ENCODE peak calls at places on chromosomes 16 and 17, in four cellular contexts. C, J, Z and K are unnamed samples.

GRCh38 chr17:56213031-56213430 is 59.8 kb downstream of the ANKFN1 start:
- DNase-seq in Z (no peak), C (no peak), J (no peak), K (no peak)

GRCh38 chr16:12803203-12804093 is at the start of gene CPPED1:
- DNase-seq in Z (peak; percentile 93), J (peak; percentile 90), C (peak; percentile 98), K (peak; percentile 87)

GRCh38 chr16:66422366-66422765 is 4.7 kb upstream of the BEAN1 start:
- DNase-seq in J (no peak), Z (no peak), C (no peak), K (no peak)

GRCh38 chr16:5502467-5502869 is 404.9 kb upstream of the EEF2KMT start:
- DNase-seq in Z (no peak), J (peak; percentile 11), C (no peak), K (no peak)

GRCh38 chr17:41773731-41774193 is 12.7 kb downstream of the JUP start:
- DNase-seq in Z (peak; percentile 69), J (no peak), C (no peak), K (no peak)

GRCh38 chr16:88628512-88628974 is 9.8 kb upstream of the IL17C start:
- DNase-seq in Z (peak; percentile 27), C (no peak), J (no peak), K (no peak)

GRCh38 chr17:258045-258734 is 76.7 kb upstream of the DOC2B start:
- DNase-seq in Z (no peak), J (no peak), C (peak; percentile 43), K (no peak)

GRCh38 chr17:29663155-29663554 is 40.4 kb upstream of the CORO6 start:
- DNase-seq in Z (peak; percentile 71), J (no peak), C (no peak), K (no peak)

GRCh38 chr17:64920026-64920418 is 744 bp upstream of the LRRC37A3 start:
- DNase-seq in C (no peak), Z (peak; percentile 26), J (no peak), K (no peak)

GRCh38 chr16:19001788-19002187 is 18.1 kb downstream of the TMC7 start:
- DNase-seq in J (no peak), Z (peak; percentile 15), C (no peak), K (no peak)

GRCh38 chr17:5838661-5839300 is 231.4 kb upstream of the WSCD1 start:
- DNase-seq in C (no peak), Z (no peak), J (no peak), K (no peak)

GRCh38 chr17:29715680-29716079 is 93.0 kb upstream of the CORO6 start:
- DNase-seq in C (no peak), J (no peak), Z (no peak), K (no peak)

GRCh38 chr17:28227278-28228108 is 91.5 kb upstream of the TMEM97 start:
- DNase-seq in C (peak; percentile 91), Z (peak; percentile 14), J (peak; percentile 94), K (no peak)

GRCh38 chr16:3413730-3414379 is 12.8 kb downstream of the ZNF174 start:
- DNase-seq in C (no peak), J (no peak), Z (no peak), K (no peak)

GRCh38 chr17:77619851-77620250 is 338.7 kb upstream of the TNRC6C start:
- DNase-seq in C (no peak), Z (peak; percentile 77), J (no peak), K (no peak)

GRCh38 chr17:63439682-63440081 is 6.4 kb downstream of the CYB561 start:
- DNase-seq in J (no peak), C (no peak), Z (peak; percentile 64), K (no peak)

GRCh38 chr17:77228224-77229215 is 87.8 kb downstream of the SEC14L1 start:
- DNase-seq in Z (no peak), C (no peak), J (no peak), K (no peak)

GRCh38 chr16:70709457-70709856 is 23.6 kb upstream of the MTSS2 start:
- DNase-seq in J (no peak), C (no peak), Z (no peak), K (no peak)

GRCh38 chr17:64131606-64132270 is 1.8 kb upstream of the ERN1 start:
- DNase-seq in Z (no peak), C (no peak), J (no peak), K (no peak)

GRCh38 chr17:67606471-67606870 is 111.3 kb upstream of the NOL11 start:
- DNase-seq in C (no peak), J (no peak), Z (no peak), K (no peak)

GRCh38 chr17:33967608-33968349 is 287.3 kb upstream of the CCL2 start:
- DNase-seq in C (no peak), J (no peak), Z (no peak), K (no peak)

GRCh38 chr17:33962857-33963655 is 292.0 kb upstream of the CCL2 start:
- DNase-seq in J (no peak), Z (no peak), C (no peak), K (no peak)

GRCh38 chr17:33966410-33967063 is 288.5 kb upstream of the CCL2 start:
- DNase-seq in J (no peak), C (no peak), Z (no peak), K (no peak)

GRCh38 chr17:33968350-33969044 is 286.6 kb upstream of the CCL2 start:
- DNase-seq in J (no peak), Z (no peak), C (no peak), K (no peak)

GRCh38 chr17:33964344-33964979 is 290.6 kb upstream of the CCL2 start:
- DNase-seq in C (no peak), J (no peak), Z (no peak), K (no peak)
- TF ChIP-seq CTCF in C (peak; percentile 9), J (no peak), Z (no peak), K (no peak)

GRCh38 chr16:73186752-73187151 is 138.8 kb upstream of the ZFHX3 start:
- DNase-seq in Z (no peak), C (no peak), J (no peak), K (no peak)

GRCh38 chr16:73183678-73184092 is 135.8 kb upstream of the ZFHX3 start:
- DNase-seq in Z (peak; percentile 60), C (no peak), J (no peak), K (no peak)

GRCh38 chr16:73185737-73186136 is 137.8 kb upstream of the ZFHX3 start:
- DNase-seq in J (no peak), Z (no peak), C (no peak), K (no peak)

GRCh38 chr16:73189132-73189531 is 141.2 kb upstream of the ZFHX3 start:
- DNase-seq in J (no peak), Z (no peak), C (no peak), K (no peak)

DNA sequence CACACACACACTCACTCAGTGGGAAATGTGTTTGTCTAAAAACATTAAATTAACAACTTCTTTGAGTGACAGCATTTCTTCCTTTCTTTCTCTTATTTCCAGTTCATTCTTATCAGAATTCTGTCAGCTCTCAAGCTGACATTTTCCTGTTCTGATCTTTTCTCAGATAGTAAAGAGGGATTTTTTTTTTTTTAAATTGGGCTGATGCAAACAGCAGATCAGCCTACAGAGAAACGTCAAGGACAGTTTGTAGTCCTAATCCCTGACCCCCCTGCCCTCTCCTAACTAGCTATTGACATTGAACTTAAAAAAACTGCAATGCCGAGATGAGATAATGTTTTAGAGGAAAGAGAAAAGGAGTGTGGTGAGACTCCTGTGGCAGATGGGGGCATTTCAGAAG is 139.2 kb upstream of the ZFHX3 start:
- DNase-seq in J (no peak), Z (peak; percentile 7), C (no peak), K (no peak)
- TF ChIP-seq CTCF in J (no peak), Z (no peak), C (no peak), K (no peak)

DNA sequence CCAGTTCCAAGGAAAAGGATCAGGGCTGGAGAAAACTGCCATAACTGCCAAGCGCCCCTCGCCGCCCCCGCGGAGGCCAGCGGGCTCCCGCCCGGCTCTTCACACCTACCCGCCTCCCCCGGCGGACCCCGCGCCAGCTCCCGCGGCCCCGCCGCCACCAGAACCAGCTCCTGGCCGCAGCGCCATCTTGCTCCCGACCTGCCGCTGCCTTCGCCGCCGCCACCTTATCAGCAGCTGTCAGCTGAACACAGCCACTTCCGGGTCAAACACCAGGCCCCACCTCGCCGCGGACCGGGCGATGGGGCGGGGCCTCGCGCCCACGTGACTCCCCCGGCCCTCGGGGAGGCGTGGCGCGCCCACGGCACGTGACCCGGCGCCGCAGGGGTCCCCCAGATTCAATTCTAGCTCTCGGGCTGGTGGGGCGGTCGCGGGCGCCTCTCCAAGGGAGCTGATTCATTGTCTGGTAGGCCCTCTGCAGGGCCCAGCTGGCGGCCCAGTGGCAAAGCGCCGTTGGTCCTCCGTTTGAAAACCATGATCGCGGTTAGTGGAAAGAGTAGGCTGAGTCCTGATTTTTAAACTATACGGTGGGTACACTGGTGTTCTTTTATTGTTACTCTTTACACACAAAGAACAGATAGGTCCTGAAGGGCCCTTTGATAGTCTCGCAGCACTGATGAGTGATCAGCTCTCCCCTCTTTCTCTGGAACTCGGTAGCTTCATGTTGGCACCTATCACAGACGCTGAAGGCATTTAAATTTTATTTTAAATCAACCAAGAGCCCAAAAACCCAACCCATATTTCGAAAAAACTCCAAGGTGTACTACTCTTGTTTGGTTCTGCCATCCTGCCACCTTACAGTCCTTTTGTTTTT is at the start of gene SYNRG:
- DNase-seq in J (peak; percentile 99), Z (peak; percentile 96), C (peak; percentile 97), K (peak; percentile 88)
- TF ChIP-seq CTCF in J (peak; percentile 33), Z (peak; percentile 34), C (peak; percentile 53), K (peak; percentile 23)

DNA sequence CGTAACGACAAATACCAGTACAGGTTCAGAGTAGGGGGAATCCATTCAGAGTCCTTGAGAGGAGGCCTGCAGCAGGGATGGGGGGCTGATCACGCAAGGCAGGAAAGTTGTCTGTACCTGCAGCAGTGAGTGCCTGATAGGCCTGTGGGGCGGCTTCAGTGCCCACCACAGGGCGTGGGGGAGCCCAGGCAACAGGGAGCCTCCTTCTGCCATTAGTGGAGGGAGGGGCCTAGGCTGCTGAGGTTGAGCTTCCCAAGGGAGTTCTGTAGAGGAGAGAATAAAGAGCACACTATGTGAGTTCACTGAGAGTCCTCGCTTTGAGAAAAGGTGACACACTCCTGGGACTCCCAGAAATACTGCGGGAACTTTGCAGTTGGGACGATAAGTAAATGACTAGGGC is 134.6 kb downstream of the SPECC1 start:
- DNase-seq in C (no peak), J (no peak), Z (no peak), K (no peak)
- TF ChIP-seq CTCF in C (no peak), J (no peak), Z (no peak), K (no peak)

GRCh38 chr17:4806420-4806769 is 557 bp upstream of the PLD2 start:
- DNase-seq in Z (no peak), J (no peak), C (no peak), K (no peak)
- TF ChIP-seq CTCF in Z (no peak), J (no peak), C (no peak), K (no peak)

GRCh38 chr16:10728035-10728462 is 15.6 kb upstream of the NUBP1 start:
- DNase-seq in J (no peak), Z (no peak), C (no peak), K (no peak)

GRCh38 chr16:10731790-10732189 is 11.9 kb upstream of the NUBP1 start:
- DNase-seq in J (no peak), Z (no peak), C (no peak), K (no peak)

GRCh38 chr16:10729104-10729503 is 14.5 kb upstream of the NUBP1 start:
- DNase-seq in J (no peak), C (no peak), Z (no peak), K (no peak)

GRCh38 chr16:10728488-10728887 is 15.2 kb upstream of the NUBP1 start:
- DNase-seq in C (no peak), J (no peak), Z (no peak), K (no peak)

DNA sequence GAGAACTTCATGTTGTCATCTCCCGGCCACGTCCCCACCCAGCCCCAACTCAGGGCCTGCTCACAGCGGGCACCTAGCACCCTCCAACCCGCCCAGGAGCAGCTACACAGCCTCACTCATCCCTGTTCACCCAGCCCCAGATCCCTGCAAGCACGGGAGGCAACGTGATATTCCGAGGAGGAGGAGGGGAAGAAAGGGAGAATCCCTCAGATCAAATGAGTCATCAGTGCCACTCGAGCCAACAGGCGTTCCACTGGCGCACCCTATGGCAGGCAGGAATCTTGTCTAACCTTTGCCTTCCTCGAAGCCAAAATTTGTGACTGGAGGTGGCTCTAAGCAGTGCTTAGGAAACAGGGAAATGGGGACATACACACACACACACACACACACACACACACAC is 14.0 kb upstream of the NUBP1 start:
- DNase-seq in Z (peak; percentile 17), J (peak; percentile 71), C (no peak), K (no peak)
- TF ChIP-seq CTCF in Z (no peak), J (peak; percentile 31), C (no peak), K (peak; percentile 9)